ENCODE peak calls at places on chromosomes 11 and 22, in eight cellular contexts. One of them, this sample, is unnamed.

GRCh38 chr11:98561216-98561615 is 459.5 kb upstream of the CNTN5 start:
- DNase-seq in fibroblast of lung: no peak
- DNase-seq in PC-3: no peak
- DNase-seq in SK-N-MC: no peak
- DNase-seq in H1: no peak
- DNase-seq in HepG2: no peak
- DNase-seq in GM23338: peak; percentile 5
- DNase-seq in neural progenitor cell: no peak
- DNase-seq in this sample: no peak

GRCh38 chr11:58567889-58568512 is 7.7 kb downstream of the LPXN start:
- DNase-seq in SK-N-MC: no peak
- DNase-seq in neural progenitor cell: peak; percentile 71
- DNase-seq in H1: peak; percentile 80
- DNase-seq in HepG2: peak; percentile 49
- DNase-seq in PC-3: peak; percentile 87
- DNase-seq in GM23338: peak; percentile 80
- DNase-seq in fibroblast of lung: peak; percentile 49
- DNase-seq in this sample: peak; percentile 52

GRCh38 chr11:77750757-77751156 is 69.8 kb downstream of the RSF1 start:
- DNase-seq in HepG2: no peak
- DNase-seq in fibroblast of lung: no peak
- DNase-seq in PC-3: no peak
- DNase-seq in GM23338: no peak
- DNase-seq in SK-N-MC: no peak
- DNase-seq in neural progenitor cell: no peak
- DNase-seq in H1: no peak
- DNase-seq in this sample: no peak

GRCh38 chr11:65915821-65916251 is 3.0 kb downstream of the C11orf68 start:
- DNase-seq in SK-N-MC: no peak
- DNase-seq in HepG2: peak; percentile 74
- DNase-seq in H1: no peak
- DNase-seq in neural progenitor cell: no peak
- DNase-seq in GM23338: peak; percentile 44
- DNase-seq in PC-3: peak; percentile 99
- DNase-seq in fibroblast of lung: peak; percentile 97
- DNase-seq in this sample: peak; percentile 97

GRCh38 chr22:20750461-20751184 is 23.3 kb upstream of the SERPIND1 start:
- DNase-seq in HepG2: no peak
- DNase-seq in SK-N-MC: no peak
- DNase-seq in GM23338: no peak
- DNase-seq in PC-3: peak; percentile 76
- DNase-seq in H1: no peak
- DNase-seq in fibroblast of lung: peak; percentile 86
- DNase-seq in neural progenitor cell: no peak
- DNase-seq in this sample: no peak

GRCh38 chr22:24146791-24147353 is 34.4 kb upstream of the SUSD2 start:
- DNase-seq in neural progenitor cell: peak; percentile 16
- DNase-seq in H1: peak; percentile 56
- DNase-seq in GM23338: peak; percentile 42
- DNase-seq in HepG2: no peak
- DNase-seq in SK-N-MC: peak; percentile 28
- DNase-seq in PC-3: no peak
- DNase-seq in fibroblast of lung: peak; percentile 89
- DNase-seq in this sample: peak; percentile 10

GRCh38 chr11:120710354-120711187 is 199.0 kb downstream of the GRIK4 start:
- DNase-seq in PC-3: peak; percentile 79
- DNase-seq in neural progenitor cell: peak; percentile 72
- DNase-seq in GM23338: peak; percentile 77
- DNase-seq in HepG2: peak; percentile 89
- DNase-seq in SK-N-MC: no peak
- DNase-seq in H1: peak; percentile 55
- DNase-seq in fibroblast of lung: peak; percentile 80
- DNase-seq in this sample: peak; percentile 24

GRCh38 chr22:46055851-46056168 is 78.8 kb upstream of the WNT7B start:
- DNase-seq in SK-N-MC: no peak
- DNase-seq in fibroblast of lung: no peak
- DNase-seq in neural progenitor cell: no peak
- DNase-seq in GM23338: no peak
- DNase-seq in H1: no peak
- DNase-seq in PC-3: no peak
- DNase-seq in HepG2: no peak
- DNase-seq in this sample: no peak

GRCh38 chr22:40036126-40036525 is 41.4 kb downstream of the FAM83F start:
- DNase-seq in fibroblast of lung: no peak
- DNase-seq in H1: no peak
- DNase-seq in HepG2: no peak
- DNase-seq in PC-3: no peak
- DNase-seq in neural progenitor cell: no peak
- DNase-seq in GM23338: no peak
- DNase-seq in SK-N-MC: no peak
- DNase-seq in this sample: no peak

GRCh38 chr11:101748572-101748971 is 164.8 kb upstream of the TRPC6 start:
- DNase-seq in GM23338: peak; percentile 33
- DNase-seq in PC-3: no peak
- DNase-seq in neural progenitor cell: peak; percentile 8
- DNase-seq in fibroblast of lung: no peak
- DNase-seq in H1: no peak
- DNase-seq in SK-N-MC: no peak
- DNase-seq in HepG2: no peak
- DNase-seq in this sample: no peak

GRCh38 chr11:96426356-96427103 is 36.7 kb downstream of the JRKL start:
- DNase-seq in PC-3: peak; percentile 72
- DNase-seq in GM23338: peak; percentile 71
- DNase-seq in neural progenitor cell: peak; percentile 63
- DNase-seq in HepG2: peak; percentile 27
- DNase-seq in fibroblast of lung: peak; percentile 39
- DNase-seq in SK-N-MC: peak; percentile 22
- DNase-seq in H1: no peak
- DNase-seq in this sample: no peak

GRCh38 chr11:133343951-133344350 is 188.3 kb downstream of the OPCML start:
- DNase-seq in GM23338: no peak
- DNase-seq in HepG2: no peak
- DNase-seq in neural progenitor cell: no peak
- DNase-seq in fibroblast of lung: peak; percentile 92
- DNase-seq in H1: no peak
- DNase-seq in PC-3: no peak
- DNase-seq in SK-N-MC: no peak
- DNase-seq in this sample: peak; percentile 48

GRCh38 chr11:127017482-127017881 is 16.9 kb upstream of the KIRREL3 start:
- DNase-seq in neural progenitor cell: peak; percentile 72
- DNase-seq in H1: no peak
- DNase-seq in fibroblast of lung: peak; percentile 89
- DNase-seq in HepG2: no peak
- DNase-seq in GM23338: peak; percentile 63
- DNase-seq in SK-N-MC: no peak
- DNase-seq in PC-3: peak; percentile 44
- DNase-seq in this sample: no peak

GRCh38 chr22:49325531-49326395 is 501.9 kb downstream of the BRD1 start:
- DNase-seq in HepG2: no peak
- DNase-seq in H1: peak; percentile 33
- DNase-seq in fibroblast of lung: no peak
- DNase-seq in PC-3: no peak
- DNase-seq in neural progenitor cell: no peak
- DNase-seq in GM23338: no peak
- DNase-seq in SK-N-MC: no peak
- DNase-seq in this sample: no peak

GRCh38 chr11:12724301-12725046 is 50.3 kb downstream of the TEAD1 start:
- DNase-seq in neural progenitor cell: peak; percentile 72
- DNase-seq in GM23338: peak; percentile 95
- DNase-seq in H1: peak; percentile 77
- DNase-seq in PC-3: peak; percentile 96
- DNase-seq in fibroblast of lung: peak; percentile 91
- DNase-seq in SK-N-MC: peak; percentile 51
- DNase-seq in HepG2: peak; percentile 64
- DNase-seq in this sample: peak; percentile 73

GRCh38 chr22:18103527-18104269 is 6.9 kb upstream of the TUBA8 start:
- DNase-seq in fibroblast of lung: no peak
- DNase-seq in HepG2: no peak
- DNase-seq in PC-3: no peak
- DNase-seq in GM23338: no peak
- DNase-seq in neural progenitor cell: no peak
- DNase-seq in H1: no peak
- DNase-seq in SK-N-MC: no peak
- DNase-seq in this sample: no peak

GRCh38 chr11:45146072-45147016 is at the start of gene PRDM11:
- DNase-seq in GM23338: peak; percentile 58
- DNase-seq in H1: peak; percentile 65
- DNase-seq in SK-N-MC: no peak
- DNase-seq in neural progenitor cell: peak; percentile 77
- DNase-seq in HepG2: no peak
- DNase-seq in PC-3: peak; percentile 78
- DNase-seq in fibroblast of lung: peak; percentile 74
- DNase-seq in this sample: peak; percentile 76

GRCh38 chr11:64290352-64290751 is 750 bp upstream of the KCNK4 start:
- DNase-seq in fibroblast of lung: no peak
- DNase-seq in neural progenitor cell: no peak
- DNase-seq in HepG2: no peak
- DNase-seq in H1: no peak
- DNase-seq in SK-N-MC: no peak
- DNase-seq in GM23338: no peak
- DNase-seq in PC-3: no peak
- DNase-seq in this sample: no peak

GRCh38 chr11:64292458-64293254 is 1.6 kb downstream of the KCNK4 start:
- DNase-seq in SK-N-MC: no peak
- DNase-seq in neural progenitor cell: peak; percentile 42
- DNase-seq in fibroblast of lung: no peak
- DNase-seq in H1: peak; percentile 68
- DNase-seq in GM23338: peak; percentile 54
- DNase-seq in PC-3: no peak
- DNase-seq in HepG2: no peak
- DNase-seq in this sample: peak; percentile 10

GRCh38 chr11:64289011-64289564 is 2.0 kb upstream of the KCNK4 start:
- DNase-seq in HepG2: no peak
- DNase-seq in neural progenitor cell: no peak
- DNase-seq in fibroblast of lung: no peak
- DNase-seq in SK-N-MC: no peak
- DNase-seq in PC-3: no peak
- DNase-seq in GM23338: no peak
- DNase-seq in H1: no peak
- DNase-seq in this sample: peak; percentile 10

GRCh38 chr11:64290894-64291745 is at the start of gene KCNK4:
- DNase-seq in SK-N-MC: no peak
- DNase-seq in HepG2: no peak
- DNase-seq in neural progenitor cell: peak; percentile 42
- DNase-seq in fibroblast of lung: no peak
- DNase-seq in H1: peak; percentile 73
- DNase-seq in PC-3: no peak
- DNase-seq in GM23338: peak; percentile 54
- DNase-seq in this sample: peak; percentile 31

GRCh38 chr11:64291746-64292457 is 800 bp downstream of the KCNK4 start:
- DNase-seq in SK-N-MC: no peak
- DNase-seq in HepG2: no peak
- DNase-seq in H1: no peak
- DNase-seq in PC-3: no peak
- DNase-seq in GM23338: no peak
- DNase-seq in fibroblast of lung: no peak
- DNase-seq in neural progenitor cell: no peak
- DNase-seq in this sample: no peak
- TF ChIP-seq EZH2 in SK-N-MC: no peak
- TF ChIP-seq EZH2 in HepG2: no peak
- TF ChIP-seq EZH2 in H1: peak; percentile 86
- TF ChIP-seq EZH2 in PC-3: no peak
- TF ChIP-seq EZH2 in GM23338: peak; percentile 79
- TF ChIP-seq EZH2 in fibroblast of lung: peak; percentile 89
- TF ChIP-seq EZH2 in neural progenitor cell: peak; percentile 92
- TF ChIP-seq EZH2 in this sample: no peak

GRCh38 chr22:37601203-37601539 is 7.5 kb upstream of the GGA1 start:
- DNase-seq in SK-N-MC: no peak
- DNase-seq in GM23338: no peak
- DNase-seq in PC-3: no peak
- DNase-seq in H1: no peak
- DNase-seq in fibroblast of lung: no peak
- DNase-seq in neural progenitor cell: no peak
- DNase-seq in HepG2: no peak
- DNase-seq in this sample: no peak
- H3K4me3 ChIP-seq in SK-N-MC: no peak overlapping the region
- H3K4me3 ChIP-seq in GM23338: peak overlapping the region; percentile 4
- H3K4me3 ChIP-seq in PC-3: no peak overlapping the region
- H3K4me3 ChIP-seq in H1: peak overlapping the region; percentile 26
- H3K4me3 ChIP-seq in fibroblast of lung: no peak overlapping the region
- H3K4me3 ChIP-seq in neural progenitor cell: peak overlapping the region; percentile 25
- H3K4me3 ChIP-seq in HepG2: peak overlapping the region; percentile 24
- H3K4me3 ChIP-seq in this sample: peak overlapping the region; percentile 3

GRCh38 chr22:42721045-42721434 is 370 bp upstream of the A4GALT start:
- DNase-seq in GM23338: peak; percentile 68
- DNase-seq in SK-N-MC: no peak
- DNase-seq in H1: no peak
- DNase-seq in neural progenitor cell: peak; percentile 58
- DNase-seq in fibroblast of lung: no peak
- DNase-seq in PC-3: no peak
- DNase-seq in HepG2: no peak
- DNase-seq in this sample: no peak
- TF ChIP-seq EZH2 in GM23338: no peak
- TF ChIP-seq EZH2 in SK-N-MC: no peak
- TF ChIP-seq EZH2 in H1: no peak
- TF ChIP-seq EZH2 in neural progenitor cell: peak; percentile 55
- TF ChIP-seq EZH2 in fibroblast of lung: no peak
- TF ChIP-seq EZH2 in PC-3: no peak
- TF ChIP-seq EZH2 in HepG2: no peak
- TF ChIP-seq EZH2 in this sample: peak; percentile 92

GRCh38 chr11:116931206-116931953 is 94.0 kb upstream of the APOA1 start:
- DNase-seq in neural progenitor cell: no peak
- DNase-seq in PC-3: peak; percentile 94
- DNase-seq in fibroblast of lung: peak; percentile 53
- DNase-seq in HepG2: no peak
- DNase-seq in SK-N-MC: no peak
- DNase-seq in H1: no peak
- DNase-seq in GM23338: peak; percentile 39
- DNase-seq in this sample: peak; percentile 32

GRCh38 chr11:116929393-116930090 is 92.1 kb upstream of the APOA1 start:
- DNase-seq in neural progenitor cell: no peak
- DNase-seq in fibroblast of lung: peak; percentile 46
- DNase-seq in H1: no peak
- DNase-seq in PC-3: no peak
- DNase-seq in SK-N-MC: no peak
- DNase-seq in HepG2: peak; percentile 21
- DNase-seq in GM23338: no peak
- DNase-seq in this sample: no peak

GRCh38 chr11:116930177-116930576 is 92.8 kb upstream of the APOA1 start:
- DNase-seq in H1: no peak
- DNase-seq in SK-N-MC: no peak
- DNase-seq in HepG2: peak; percentile 21
- DNase-seq in GM23338: peak; percentile 39
- DNase-seq in neural progenitor cell: no peak
- DNase-seq in fibroblast of lung: peak; percentile 48
- DNase-seq in PC-3: no peak
- DNase-seq in this sample: no peak

GRCh38 chr11:116932182-116932581 is 94.8 kb upstream of the APOA1 start:
- DNase-seq in PC-3: no peak
- DNase-seq in GM23338: no peak
- DNase-seq in neural progenitor cell: no peak
- DNase-seq in fibroblast of lung: no peak
- DNase-seq in SK-N-MC: no peak
- DNase-seq in H1: no peak
- DNase-seq in HepG2: no peak
- DNase-seq in this sample: no peak

DNA sequence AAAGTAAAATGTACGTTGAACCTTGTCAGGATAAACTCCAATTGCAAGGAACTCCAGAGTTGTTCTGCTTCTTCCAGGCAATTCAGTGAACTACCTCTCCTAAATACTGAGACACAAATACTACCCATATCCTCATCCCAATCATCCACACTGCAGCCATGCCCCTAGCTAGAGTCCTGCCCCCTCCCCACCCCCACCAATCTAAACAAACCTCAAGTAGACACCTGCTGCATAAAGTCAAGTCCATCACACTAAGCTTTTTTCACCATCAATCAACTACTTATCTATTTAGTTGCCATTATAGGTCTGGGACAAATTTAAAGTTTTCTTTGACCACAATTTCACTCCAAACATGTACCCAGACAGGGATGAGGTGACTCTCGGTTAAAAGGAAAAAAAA is 93.2 kb upstream of the APOA1 start:
- DNase-seq in H1: no peak
- DNase-seq in neural progenitor cell: no peak
- DNase-seq in SK-N-MC: no peak
- DNase-seq in PC-3: no peak
- DNase-seq in GM23338: no peak
- DNase-seq in HepG2: no peak
- DNase-seq in fibroblast of lung: no peak
- DNase-seq in this sample: no peak
- H3K4me3 ChIP-seq in H1: no peak overlapping the region
- H3K4me3 ChIP-seq in neural progenitor cell: no peak overlapping the region
- H3K4me3 ChIP-seq in SK-N-MC: no peak overlapping the region
- H3K4me3 ChIP-seq in PC-3: no peak overlapping the region
- H3K4me3 ChIP-seq in GM23338: no peak overlapping the region
- H3K4me3 ChIP-seq in HepG2: peak overlapping the region; percentile 48
- H3K4me3 ChIP-seq in fibroblast of lung: peak overlapping the region; percentile 32
- H3K4me3 ChIP-seq in this sample: no peak overlapping the region

This sample was measured in PC-9.